ENCODE peak calls at places on chromosome 2, in seven cellular contexts. L is right atrium auricular region, D is cardiac muscle cell, N is dermis blood vessel endothelial cell, M is H54, Q is hippocampal formation, I is GDM1. F is an unnamed sample.

GRCh38 chr2:44550571-44550970 is 188.8 kb downstream of the CAMKMT start:
- DNase-seq in Q (no peak), N (peak), I (no peak), L (no peak), D (no peak), M (no peak), F (no peak)

GRCh38 chr2:39139511-39140237 is 18.8 kb upstream of the SOS1 start:
- DNase-seq in L (no peak), D (no peak), Q (no peak), M (no peak), N (no peak), I (no peak), F (no peak)

GRCh38 chr2:233711312-233712008 is 1.2 kb upstream of the UGT1A5 start:
- DNase-seq in N (peak), D (peak), I (peak), M (peak), Q (peak), L (peak), F (no peak)

GRCh38 chr2:156088598-156088997 is 243.9 kb downstream of the NR4A2 start:
- DNase-seq in Q (no peak), D (no peak), I (no peak), L (no peak), M (no peak), N (no peak), F (no peak)

GRCh38 chr2:238995634-238996033 is 147.7 kb downstream of the TWIST2 start:
- DNase-seq in I (no peak), L (no peak), N (no peak), M (no peak), D (no peak), Q (no peak), F (no peak)

GRCh38 chr2:85998071-85998991 is 107.4 kb downstream of the POLR1A start:
- DNase-seq in N (no peak), D (peak), I (no peak), Q (no peak), L (peak), M (no peak), F (no peak)

GRCh38 chr2:195533771-195534642 is 123.0 kb upstream of the SLC39A10 start:
- DNase-seq in I (no peak), M (peak), D (peak), N (no peak), L (peak), Q (peak), F (no peak)

GRCh38 chr2:33535409-33535808 is 59.0 kb downstream of the RASGRP3 start:
- DNase-seq in D (no peak), M (no peak), L (no peak), N (no peak), I (no peak), Q (no peak), F (no peak)

GRCh38 chr2:212723226-212723625 is 184.6 kb upstream of the ERBB4 start:
- DNase-seq in L (no peak), D (no peak), M (peak), N (no peak), Q (no peak), I (no peak), F (no peak)

GRCh38 chr2:86056935-86057334 is 48.8 kb downstream of the POLR1A start:
- DNase-seq in I (no peak), N (no peak), D (no peak), L (no peak), Q (no peak), M (no peak), F (no peak)

GRCh38 chr2:97935719-97936161 is 60.0 kb downstream of the TMEM131 start:
- DNase-seq in M (no peak), I (no peak), Q (no peak), N (no peak), L (no peak), D (peak), F (no peak)

GRCh38 chr2:58923869-58924268 is 682.7 kb upstream of the FANCL start:
- DNase-seq in Q (no peak), M (no peak), I (no peak), N (no peak), L (no peak), D (no peak), F (no peak)

GRCh38 chr2:30784682-30785081 is 22.6 kb downstream of the CAPN13 start:
- DNase-seq in L (peak), Q (no peak), M (no peak), N (no peak), I (no peak), D (no peak), F (no peak)

GRCh38 chr2:10184421-10184820 is 61.9 kb downstream of the RRM2 start:
- DNase-seq in I (no peak), Q (no peak), D (no peak), M (no peak), N (no peak), L (no peak), F (no peak)

GRCh38 chr2:231007159-231008045 is 11.5 kb downstream of the SPATA3 start:
- DNase-seq in N (no peak), Q (no peak), I (no peak), M (no peak), L (no peak), D (no peak), F (no peak)

GRCh38 chr2:77469086-77469485 is 53.1 kb downstream of the LRRTM4 start:
- DNase-seq in L (no peak), M (no peak), Q (no peak), I (no peak), N (no peak), D (no peak), F (no peak)

GRCh38 chr2:233037078-233037477 is 4.6 kb downstream of the NEU2 start:
- DNase-seq in L (no peak), I (no peak), M (no peak), Q (no peak), D (peak), N (no peak), F (no peak)

GRCh38 chr2:203822240-203822639 is 45.3 kb upstream of the CTLA4 start:
- DNase-seq in N (no peak), I (no peak), M (no peak), D (no peak), L (no peak), Q (no peak), F (no peak)

GRCh38 chr2:53353372-53354111 is 414.1 kb upstream of the CHAC2 start:
- DNase-seq in L (no peak), I (no peak), D (no peak), Q (no peak), N (no peak), M (no peak), F (no peak)

GRCh38 chr2:148927010-148927409 is 52.0 kb downstream of the KIF5C start:
- DNase-seq in D (no peak), M (no peak), I (no peak), L (no peak), N (no peak), Q (no peak), F (no peak)

GRCh38 chr2:239920616-239921365 is 104.4 kb downstream of the NDUFA10 start:
- DNase-seq in L (peak), Q (no peak), I (no peak), D (no peak), M (no peak), N (no peak), F (no peak)

GRCh38 chr2:236179653-236180500 is 11.7 kb upstream of the GBX2 start:
- DNase-seq in N (peak), Q (no peak), M (no peak), D (peak), I (no peak), L (no peak), F (no peak)

GRCh38 chr2:234393352-234393751 is 103.5 kb downstream of the ARL4C start:
- DNase-seq in M (no peak), I (no peak), L (no peak), Q (no peak), N (no peak), D (no peak), F (no peak)